ENCODE peak calls at places on chromosomes 2 and 18, in eight cellular contexts. E is mesothelial cell of epicardium; R is NCI-H748 treated with DMSO at 0.1 percent for 48 hours; P is NCI-H1105; D is GM23338; M is CD8-positive, alpha-beta memory T cell; G is NCI-H774; I is NCI-H524. N is an unnamed sample.

GRCh38 chr2:36450466-36451196 is 95.1 kb downstream of the CRIM1 start:
- DNase-seq in G (no peak), I (no peak), P (no peak), R (no peak), M (no peak), E (no peak), D (no peak), N (no peak)

GRCh38 chr2:167510071-167510759 is 621.9 kb downstream of the XIRP2 start:
- DNase-seq in P (no peak), E (no peak), M (no peak), R (no peak), G (no peak), I (no peak), D (no peak), N (no peak)

GRCh38 chr2:74917702-74918619 is 40.5 kb upstream of the POLE4 start:
- DNase-seq in G (no peak), D (peak), P (no peak), R (no peak), E (no peak), M (no peak), I (no peak), N (no peak)

GRCh38 chr2:184756885-184757284 is 158.6 kb downstream of the ZNF804A start:
- DNase-seq in E (no peak), P (no peak), M (no peak), I (no peak), R (no peak), D (no peak), G (no peak), N (no peak)

GRCh38 chr2:68434981-68435380 is 32.1 kb downstream of the FBXO48 start:
- DNase-seq in P (no peak), G (no peak), D (no peak), E (no peak), M (no peak), I (no peak), R (no peak), N (no peak)

GRCh38 chr2:124079045-124079444 is 54.0 kb downstream of the CNTNAP5 start:
- DNase-seq in I (peak), P (peak), M (no peak), R (no peak), E (no peak), G (no peak), D (no peak), N (no peak)

GRCh38 chr2:48249631-48250473 is 280.1 kb upstream of the STON1 start:
- DNase-seq in M (no peak), R (no peak), G (no peak), P (no peak), D (no peak), E (no peak), I (peak), N (no peak)

GRCh38 chr18:63887424-63887823 is at the start of gene SERPINB2:
- DNase-seq in P (no peak), M (no peak), D (no peak), E (no peak), G (no peak), R (no peak), I (no peak), N (no peak)

GRCh38 chr2:235770909-235771820 is 277.3 kb downstream of the AGAP1 start:
- DNase-seq in P (no peak), R (no peak), D (no peak), I (no peak), M (no peak), G (no peak), E (no peak), N (no peak)

GRCh38 chr18:21725201-21725600 is 15.4 kb upstream of the MIB1 start:
- DNase-seq in P (no peak), D (no peak), R (no peak), M (no peak), I (no peak), E (no peak), G (no peak), N (no peak)

GRCh38 chr2:182642328-182642727 is 73.7 kb upstream of the DNAJC10 start:
- DNase-seq in D (peak), R (no peak), G (peak), E (no peak), P (no peak), M (no peak), I (peak), N (no peak)

GRCh38 chr18:11322716-11323115 is 173.3 kb upstream of the PIEZO2 start:
- DNase-seq in E (no peak), I (no peak), M (no peak), G (no peak), P (no peak), R (no peak), D (peak), N (no peak)

GRCh38 chr2:46964835-46965560 is 49.4 kb upstream of the MCFD2 start:
- DNase-seq in I (no peak), D (no peak), P (no peak), M (no peak), E (no peak), R (no peak), G (no peak), N (no peak)

GRCh38 chr2:157256621-157257020 is 884 bp upstream of the GALNT5 start:
- DNase-seq in P (no peak), E (no peak), D (no peak), M (no peak), R (no peak), G (no peak), I (no peak), N (no peak)

GRCh38 chr2:159116922-159117321 is 148.5 kb downstream of the TANC1 start:
- DNase-seq in E (no peak), M (no peak), I (no peak), R (no peak), G (no peak), D (no peak), P (no peak), N (no peak)

GRCh38 chr2:120885311-120885710 is 149.6 kb downstream of the GLI2 start:
- DNase-seq in M (no peak), E (no peak), D (no peak), P (no peak), I (peak), R (no peak), G (no peak), N (no peak)

GRCh38 chr18:48802543-48803428 is 148.0 kb downstream of the SMAD7 start:
- DNase-seq in I (no peak), M (no peak), R (no peak), G (no peak), E (no peak), D (no peak), P (no peak), N (no peak)

GRCh38 chr2:129929321-129930290 is 49.9 kb upstream of the RAB6C start:
- DNase-seq in M (no peak), P (no peak), G (no peak), D (no peak), R (no peak), E (no peak), I (no peak), N (no peak)

GRCh38 chr2:160283675-160284074 is 83.6 kb upstream of the ITGB6 start:
- DNase-seq in E (no peak), G (no peak), M (no peak), R (no peak), P (no peak), I (no peak), D (no peak), N (no peak)

GRCh38 chr18:22345733-22346132 is 72.0 kb downstream of the CTAGE1 start:
- DNase-seq in E (no peak), I (no peak), R (no peak), G (no peak), D (no peak), P (no peak), M (no peak), N (no peak)

GRCh38 chr2:226411727-226412360 is 387.8 kb downstream of the IRS1 start:
- DNase-seq in G (no peak), I (no peak), P (no peak), R (no peak), E (no peak), D (no peak), M (no peak), N (no peak)

GRCh38 chr18:13437034-13437433 is 218.5 kb downstream of the LDLRAD4 start:
- DNase-seq in D (no peak), E (no peak), G (no peak), I (no peak), P (no peak), R (no peak), M (no peak), N (no peak)

GRCh38 chr2:55099878-55100820 is 49.9 kb upstream of the RTN4 start:
- DNase-seq in E (no peak), I (no peak), M (no peak), P (no peak), R (no peak), G (no peak), D (no peak), N (no peak)

GRCh38 chr2:69911985-69912563 is 2.8 kb upstream of the MXD1 start:
- DNase-seq in D (peak), E (no peak), M (no peak), R (peak), I (peak), P (peak), G (peak), N (peak)

GRCh38 chr2:63544017-63544627 is 44.2 kb downstream of the WDPCP start:
- DNase-seq in I (no peak), D (peak), G (no peak), R (no peak), E (no peak), P (no peak), M (no peak), N (no peak)

N was measured in NCI-H2029.